ENCODE peak calls at places on chromosomes 12 and 14, in seven cellular contexts. X is BE2C, W is tibial nerve, O is breast epithelium, B is A673, S is fibroblast of the aortic adventitia, G is choroid plexus epithelial cell. U is an unnamed sample.

GRCh38 chr12:9606247-9606646 is 1.5 kb downstream of the KLRB1 start:
- DNase-seq in X (no peak), W (no peak), O (no peak), B (no peak), S (no peak), G (no peak), U (no peak)

GRCh38 chr12:92722897-92723296 is 20.1 kb downstream of the PLEKHG7 start:
- DNase-seq in X (no peak), W (no peak), O (no peak), B (no peak), S (no peak), G (no peak), U (no peak)

GRCh38 chr12:107805488-107806180 is 31.1 kb downstream of the ASCL4 start:
- DNase-seq in X (no peak), W (no peak), O (no peak), B (no peak), S (no peak), G (no peak), U (no peak)

GRCh38 chr14:38127356-38127755 is 80.3 kb upstream of the SSTR1 start:
- DNase-seq in X (no peak), W (no peak), O (no peak), B (no peak), S (no peak), G (no peak), U (no peak)

GRCh38 chr12:108696996-108697290 is 34.4 kb downstream of the CORO1C start:
- DNase-seq in X (no peak), W (no peak), O (no peak), B (no peak), S (no peak), G (no peak), U (no peak)

GRCh38 chr12:101051901-101052550 is 158.0 kb downstream of the SLC5A8 start:
- DNase-seq in X (no peak), W (no peak), O (no peak), B (peak), S (peak), G (peak), U (no peak)

GRCh38 chr12:105164068-105164467 is 56.5 kb downstream of the WASHC4 start:
- DNase-seq in X (no peak), W (no peak), O (no peak), B (no peak), S (no peak), G (peak), U (no peak)

GRCh38 chr12:50241178-50241577 is 42.1 kb downstream of the LIMA1 start:
- DNase-seq in X (no peak), W (no peak), O (no peak), B (no peak), S (peak), G (peak), U (no peak)

GRCh38 chr12:1668833-1669543 is 21.9 kb upstream of the ADIPOR2 start:
- DNase-seq in X (no peak), W (no peak), O (no peak), B (no peak), S (no peak), G (peak), U (no peak)

GRCh38 chr14:41609704-41610183 is 3.1 kb downstream of the LRFN5 start:
- DNase-seq in X (peak), W (peak), O (no peak), B (peak), S (peak), G (peak), U (peak)

GRCh38 chr12:116882742-116883141 is 1.5 kb upstream of the HRK start:
- DNase-seq in X (peak), W (no peak), O (no peak), B (peak), S (peak), G (peak), U (no peak)

GRCh38 chr12:41604830-41605229 is 416.7 kb downstream of the PDZRN4 start:
- DNase-seq in X (no peak), W (no peak), O (no peak), B (peak), S (no peak), G (peak), U (no peak)

GRCh38 chr12:57730336-57731067 is 8.0 kb downstream of the AGAP2 start:
- DNase-seq in X (no peak), W (no peak), O (no peak), B (no peak), S (no peak), G (no peak), U (no peak)

GRCh38 chr12:115439008-115439601 is 755.1 kb upstream of the TBX3 start:
- DNase-seq in X (no peak), W (no peak), O (no peak), B (no peak), S (no peak), G (no peak), U (no peak)

GRCh38 chr14:27411021-27411420 is 813.2 kb upstream of the NOVA1 start:
- DNase-seq in X (no peak), W (no peak), O (no peak), B (no peak), S (no peak), G (no peak), U (no peak)

GRCh38 chr14:31269599-31270195 is 62.1 kb upstream of the HECTD1 start:
- DNase-seq in X (no peak), W (no peak), O (no peak), B (no peak), S (peak), G (peak), U (no peak)

GRCh38 chr12:80216890-80217559 is 117.7 kb downstream of the OTOGL start:
- DNase-seq in X (no peak), W (no peak), O (no peak), B (no peak), S (no peak), G (no peak), U (no peak)

GRCh38 chr12:11786638-11787365 is 137.3 kb downstream of the ETV6 start:
- DNase-seq in X (no peak), W (no peak), O (no peak), B (no peak), S (no peak), G (no peak), U (no peak)

GRCh38 chr12:5473076-5473475 is 41.2 kb downstream of the NTF3 start:
- DNase-seq in X (no peak), W (no peak), O (no peak), B (no peak), S (no peak), G (peak), U (no peak)

GRCh38 chr12:121817648-121818043 is 13.8 kb downstream of the SETD1B start:
- DNase-seq in X (no peak), W (no peak), O (no peak), B (no peak), S (no peak), G (no peak), U (no peak)

GRCh38 chr12:11892065-11892391 is 178.7 kb upstream of the BCL2L14 start:
- DNase-seq in X (no peak), W (no peak), O (no peak), B (no peak), S (peak), G (no peak), U (no peak)

GRCh38 chr12:101612162-101612916 is 17.6 kb downstream of the MYBPC1 start:
- DNase-seq in X (no peak), W (no peak), O (no peak), B (no peak), S (no peak), G (peak), U (no peak)

GRCh38 chr12:109247831-109248654 is 61.0 kb downstream of the FOXN4 start:
- DNase-seq in X (no peak), W (no peak), O (no peak), B (no peak), S (no peak), G (no peak), U (no peak)

GRCh38 chr14:105207460-105207901 is 26.4 kb upstream of the NUDT14 start:
- DNase-seq in X (no peak), W (no peak), O (no peak), B (peak), S (no peak), G (no peak), U (no peak)
- TF ChIP-seq CTCF in X (peak), W (no peak), O (no peak), B (no peak), S (no peak), G (peak), U (no peak)

GRCh38 chr12:14257303-14257733 is 108.2 kb upstream of the ATF7IP start:
- DNase-seq in X (no peak), W (no peak), O (no peak), B (no peak), S (no peak), G (no peak), U (no peak)

GRCh38 chr12:14259481-14260010 is 105.9 kb upstream of the ATF7IP start:
- DNase-seq in X (no peak), W (no peak), O (no peak), B (no peak), S (no peak), G (no peak), U (no peak)

GRCh38 chr12:14256555-14257169 is 108.8 kb upstream of the ATF7IP start:
- DNase-seq in X (peak), W (peak), O (peak), B (peak), S (peak), G (peak), U (no peak)

GRCh38 chr12:14258468-14258947 is 107.0 kb upstream of the ATF7IP start:
- DNase-seq in X (peak), W (no peak), O (no peak), B (no peak), S (no peak), G (no peak), U (no peak)

DNA sequence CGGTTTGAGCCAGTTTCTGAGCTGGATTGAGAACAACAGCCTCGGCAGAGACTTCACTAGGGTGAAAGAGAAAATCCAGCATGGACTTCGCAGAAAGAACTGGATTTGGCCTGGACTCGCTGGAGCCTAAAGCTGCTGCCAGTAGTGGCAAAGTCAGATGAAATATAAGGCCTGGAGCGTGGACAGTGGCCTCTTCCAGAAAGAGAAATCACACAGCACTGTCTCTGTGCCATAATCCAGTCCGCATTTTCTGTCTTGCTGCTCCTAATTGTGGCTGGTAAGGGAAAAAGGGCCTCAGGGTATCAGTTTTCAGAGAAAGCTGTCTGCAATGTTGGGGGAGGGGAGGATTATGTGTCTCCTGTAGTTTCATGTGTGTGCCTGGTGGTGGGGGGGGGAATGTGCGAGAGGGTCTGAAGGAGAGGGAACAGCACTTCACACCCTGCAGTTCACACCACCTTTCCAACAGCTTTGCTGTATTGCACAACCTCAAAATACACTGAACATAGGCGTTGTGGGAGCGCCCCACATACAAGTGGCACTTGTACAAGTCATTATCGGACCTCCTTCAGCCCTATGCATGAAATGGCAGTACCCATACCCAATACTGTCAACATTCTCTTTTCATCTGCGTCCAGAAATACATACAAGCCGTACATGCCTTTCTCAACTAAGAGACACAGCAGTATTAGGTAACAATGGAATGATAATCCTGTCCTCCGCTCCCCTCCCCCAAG is 107.6 kb upstream of the ATF7IP start:
- DNase-seq in X (peak), W (peak), O (peak), B (peak), S (peak), G (peak), U (peak)
- TF ChIP-seq CTCF in X (peak), W (peak), O (no peak), B (no peak), S (no peak), G (peak), U (no peak)

DNA sequence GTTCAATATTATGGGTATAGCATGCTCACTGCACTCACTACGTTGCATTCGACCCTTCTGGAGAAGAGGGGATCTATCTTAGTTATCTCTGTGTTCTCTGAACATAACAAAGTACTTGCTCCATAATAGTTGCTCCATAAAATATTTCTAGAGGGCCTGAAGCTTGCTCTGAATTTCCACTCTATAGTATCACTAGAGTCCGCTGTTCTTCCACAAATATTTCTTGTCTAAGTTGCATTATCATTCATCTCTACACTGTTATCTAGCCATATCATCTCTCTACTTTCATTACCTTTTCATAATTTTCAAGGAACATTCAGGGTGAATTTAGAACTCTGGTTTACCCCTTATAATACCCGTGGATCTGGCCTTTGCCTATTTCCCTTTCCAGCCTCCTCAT is 246.1 kb upstream of the PDE3A start:
- DNase-seq in X (no peak), W (no peak), O (no peak), B (no peak), S (no peak), G (no peak), U (no peak)
- TF ChIP-seq CTCF in X (no peak), W (no peak), O (no peak), B (peak), S (no peak), G (no peak), U (no peak)

GRCh38 chr12:47377414-47378221 is 297.9 kb upstream of the AMIGO2 start:
- DNase-seq in X (peak), W (peak), O (peak), B (peak), S (peak), G (peak), U (no peak)

GRCh38 chr12:47376937-47377336 is 297.2 kb upstream of the AMIGO2 start:
- DNase-seq in X (no peak), W (no peak), O (no peak), B (peak), S (peak), G (peak), U (no peak)

GRCh38 chr12:47370421-47370820 is 290.7 kb upstream of the AMIGO2 start:
- DNase-seq in X (no peak), W (no peak), O (peak), B (no peak), S (no peak), G (no peak), U (no peak)

GRCh38 chr12:47378222-47378582 is 298.4 kb upstream of the AMIGO2 start:
- DNase-seq in X (no peak), W (no peak), O (no peak), B (no peak), S (peak), G (peak), U (no peak)

GRCh38 chr12:47373554-47374150 is 293.9 kb upstream of the AMIGO2 start:
- DNase-seq in X (no peak), W (no peak), O (no peak), B (no peak), S (no peak), G (no peak), U (no peak)
- TF ChIP-seq CTCF in X (no peak), W (no peak), O (no peak), B (no peak), S (no peak), G (no peak), U (no peak)

GRCh38 chr14:60249321-60250251 is 565 bp downstream of the PPM1A start:
- DNase-seq in X (peak), W (peak), O (peak), B (peak), S (peak), G (peak), U (peak)
- TF ChIP-seq CTCF in X (no peak), W (no peak), O (no peak), B (no peak), S (no peak), G (no peak), U (no peak)

GRCh38 chr12:90951418-90952110 is 3.4 kb downstream of the CCER1 start:
- DNase-seq in X (no peak), W (no peak), O (no peak), B (no peak), S (no peak), G (no peak), U (no peak)

GRCh38 chr12:90954428-90954827 is 548 bp downstream of the CCER1 start:
- DNase-seq in X (no peak), W (no peak), O (no peak), B (no peak), S (no peak), G (no peak), U (no peak)

GRCh38 chr12:90958995-90959394 is 4.0 kb upstream of the CCER1 start:
- DNase-seq in X (no peak), W (no peak), O (no peak), B (no peak), S (peak), G (peak), U (no peak)

GRCh38 chr12:90954921-90955320 is at the start of gene CCER1:
- DNase-seq in X (no peak), W (no peak), O (no peak), B (no peak), S (no peak), G (no peak), U (no peak)

DNA sequence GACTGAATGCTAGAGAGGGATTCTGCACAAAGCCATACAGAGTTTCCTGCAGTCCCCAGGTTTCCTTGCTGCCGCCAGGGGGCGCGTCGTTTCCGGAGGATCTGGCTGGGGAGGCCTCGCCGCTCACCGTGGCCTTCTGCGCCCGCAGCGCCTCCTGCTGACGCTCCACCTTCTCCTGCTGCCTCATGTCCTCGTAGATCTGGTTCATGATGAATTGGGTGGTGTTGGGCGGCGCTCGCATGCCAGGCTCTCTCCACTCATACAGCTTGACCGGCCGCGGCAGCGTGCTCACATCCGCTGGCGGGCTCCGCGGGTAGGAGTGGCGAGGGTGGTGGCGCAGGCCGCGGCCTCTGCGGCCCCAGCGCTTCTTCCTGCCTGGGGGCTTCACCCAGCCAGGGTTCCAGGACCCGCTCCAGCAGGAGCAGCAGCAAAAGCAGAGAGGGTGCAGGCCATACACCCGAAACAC is 987 bp downstream of the CCER1 start:
- DNase-seq in X (peak), W (no peak), O (no peak), B (peak), S (no peak), G (no peak), U (no peak)
- TF ChIP-seq CTCF in X (peak), W (no peak), O (no peak), B (peak), S (peak), G (peak), U (peak)

GRCh38 chr14:55749201-55749812 is 169.3 kb downstream of the KTN1 start:
- DNase-seq in X (peak), W (no peak), O (peak), B (peak), S (no peak), G (peak), U (no peak)
- TF ChIP-seq CTCF in X (no peak), W (no peak), O (no peak), B (no peak), S (no peak), G (no peak), U (no peak)

DNA sequence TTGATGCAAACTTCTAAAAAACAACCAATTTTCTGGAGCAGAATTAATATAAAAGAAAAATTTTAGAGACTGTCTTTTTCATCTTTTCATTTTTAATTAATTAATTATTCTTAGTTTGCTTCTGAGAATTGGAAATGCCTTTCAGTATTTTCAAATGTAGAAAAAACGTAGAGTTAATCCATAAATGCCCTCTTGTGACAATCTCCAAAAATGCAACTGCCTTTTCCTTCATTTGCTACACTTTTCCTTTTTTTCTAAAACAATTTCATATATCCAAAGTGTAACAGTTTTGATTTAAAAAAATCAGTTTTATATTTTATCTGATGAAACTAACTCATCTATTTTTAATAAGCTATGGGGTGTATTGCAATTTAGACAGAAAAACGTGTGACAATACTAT is 409.3 kb downstream of the PRKD1 start:
- DNase-seq in X (no peak), W (no peak), O (no peak), B (peak), S (peak), G (peak), U (no peak)
- TF ChIP-seq CTCF in X (no peak), W (no peak), O (no peak), B (peak), S (peak), G (peak), U (peak)

DNA sequence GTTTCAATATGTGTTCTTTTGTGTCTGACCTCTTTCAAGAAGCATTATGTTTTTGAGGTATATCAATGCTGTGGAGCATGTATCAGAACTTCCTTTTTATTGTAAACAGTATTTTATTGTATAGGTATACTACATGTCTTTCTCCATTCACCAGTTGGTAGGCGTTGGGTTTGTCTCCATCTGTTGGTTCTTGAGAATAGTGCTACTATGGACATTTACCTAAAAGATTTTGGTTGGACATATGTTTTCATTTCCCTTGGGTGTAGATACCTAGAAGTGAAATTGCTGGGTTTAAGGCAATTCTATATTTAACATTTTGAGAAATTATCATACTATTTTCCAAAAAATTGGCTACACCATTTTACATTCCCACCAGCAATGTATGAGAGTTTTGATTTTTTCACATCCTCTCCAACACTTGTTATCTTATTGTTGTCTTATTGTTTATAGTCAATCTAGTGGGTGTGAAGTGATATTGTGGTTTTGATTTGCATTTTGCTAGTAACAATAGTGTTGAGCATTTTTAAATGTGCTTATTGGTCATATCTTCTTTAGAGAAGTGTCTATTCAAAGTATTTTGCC is 409.2 kb downstream of the IPO8 start:
- DNase-seq in X (peak), W (no peak), O (no peak), B (peak), S (peak), G (peak), U (no peak)
- TF ChIP-seq CTCF in X (peak), W (no peak), O (no peak), B (peak), S (peak), G (peak), U (peak)

GRCh38 chr12:55072093-55072492 is 52.3 kb downstream of the NEUROD4 start:
- DNase-seq in X (peak), W (no peak), O (no peak), B (peak), S (peak), G (peak), U (no peak)
- TF ChIP-seq CTCF in X (peak), W (no peak), O (no peak), B (peak), S (no peak), G (peak), U (peak)

U was measured in type B pancreatic cell.